ENCODE peak calls at places on chromosomes 1 and 21, in four cellular contexts. One of them, this sample, is unnamed.
A peak's percentile ranks its signal among the peaks of the same experiment; 100 is the strongest.

GRCh38 chr1:157154940-157155514 is 16.8 kb upstream of the ETV3 start:
- DNase-seq in neural progenitor cell: no peak
- DNase-seq in GM23248: peak; percentile 28
- DNase-seq in colonic mucosa: peak; percentile 92
- DNase-seq in this sample: no peak

GRCh38 chr1:193979219-193979618 is 792.8 kb upstream of the B3GALT2 start:
- DNase-seq in neural progenitor cell: no peak
- DNase-seq in GM23248: no peak
- DNase-seq in colonic mucosa: no peak
- DNase-seq in this sample: no peak

GRCh38 chr1:177024623-177025022 is 139.9 kb downstream of the ASTN1 start:
- DNase-seq in neural progenitor cell: no peak
- DNase-seq in GM23248: peak; percentile 2
- DNase-seq in colonic mucosa: no peak
- DNase-seq in this sample: no peak

GRCh38 chr1:154496381-154496780 is 5.6 kb upstream of the TDRD10 start:
- DNase-seq in neural progenitor cell: no peak
- DNase-seq in GM23248: no peak
- DNase-seq in colonic mucosa: no peak
- DNase-seq in this sample: no peak

GRCh38 chr1:225461533-225462428 is 33.9 kb upstream of the LBR start:
- DNase-seq in neural progenitor cell: no peak
- DNase-seq in GM23248: peak; percentile 44
- DNase-seq in colonic mucosa: no peak
- DNase-seq in this sample: no peak

GRCh38 chr1:202624088-202624780 is 86.0 kb downstream of the SYT2 start:
- DNase-seq in neural progenitor cell: no peak
- DNase-seq in GM23248: no peak
- DNase-seq in colonic mucosa: no peak
- DNase-seq in this sample: no peak

GRCh38 chr1:185112343-185112742 is 44.4 kb downstream of the TRMT1L start:
- DNase-seq in neural progenitor cell: no peak
- DNase-seq in GM23248: no peak
- DNase-seq in colonic mucosa: no peak
- DNase-seq in this sample: no peak

GRCh38 chr1:20787100-20787774 is at the start of gene HP1BP3:
- DNase-seq in neural progenitor cell: peak; percentile 83
- DNase-seq in GM23248: peak; percentile 88
- DNase-seq in colonic mucosa: peak; percentile 82
- DNase-seq in this sample: peak; percentile 85

GRCh38 chr1:107692580-107693345 is 272.2 kb downstream of the VAV3 start:
- DNase-seq in neural progenitor cell: no peak
- DNase-seq in GM23248: no peak
- DNase-seq in colonic mucosa: no peak
- DNase-seq in this sample: no peak

GRCh38 chr1:111600886-111601386 is 18.7 kb upstream of the RAP1A start:
- DNase-seq in neural progenitor cell: no peak
- DNase-seq in GM23248: no peak
- DNase-seq in colonic mucosa: no peak
- DNase-seq in this sample: no peak

GRCh38 chr1:65813956-65814355 is 21.3 kb downstream of the PDE4B start:
- DNase-seq in neural progenitor cell: no peak
- DNase-seq in GM23248: peak; percentile 65
- DNase-seq in colonic mucosa: no peak
- DNase-seq in this sample: no peak

GRCh38 chr1:92404661-92405060 is 82.1 kb downstream of the GFI1 start:
- DNase-seq in neural progenitor cell: no peak
- DNase-seq in GM23248: peak; percentile 19
- DNase-seq in colonic mucosa: no peak
- DNase-seq in this sample: no peak

GRCh38 chr1:220367833-220368232 is 95.6 kb upstream of the RAB3GAP2 start:
- DNase-seq in neural progenitor cell: no peak
- DNase-seq in GM23248: peak; percentile 28
- DNase-seq in colonic mucosa: no peak
- DNase-seq in this sample: no peak

GRCh38 chr1:66549017-66549416 is 15.1 kb downstream of the SGIP1 start:
- DNase-seq in neural progenitor cell: no peak
- DNase-seq in GM23248: no peak
- DNase-seq in colonic mucosa: no peak
- DNase-seq in this sample: peak; percentile 75

GRCh38 chr21:33481314-33481943 is 1.7 kb upstream of the TMEM50B start:
- DNase-seq in neural progenitor cell: no peak
- DNase-seq in GM23248: peak; percentile 16
- DNase-seq in colonic mucosa: no peak
- DNase-seq in this sample: no peak

GRCh38 chr1:81509619-81510018 is 291.1 kb upstream of the ADGRL2 start:
- DNase-seq in neural progenitor cell: peak; percentile 76
- DNase-seq in GM23248: no peak
- DNase-seq in colonic mucosa: no peak
- DNase-seq in this sample: no peak

GRCh38 chr1:1202831-1203560 is 3.4 kb downstream of the TNFRSF18 start:
- DNase-seq in neural progenitor cell: no peak
- DNase-seq in GM23248: no peak
- DNase-seq in colonic mucosa: no peak
- DNase-seq in this sample: no peak

GRCh38 chr1:100585774-100586173 is 47.8 kb downstream of the GPR88 start:
- DNase-seq in neural progenitor cell: no peak
- DNase-seq in GM23248: peak; percentile 84
- DNase-seq in colonic mucosa: no peak
- DNase-seq in this sample: no peak

GRCh38 chr1:156083800-156084790 is 1.8 kb upstream of the MEX3A start:
- DNase-seq in neural progenitor cell: peak; percentile 39
- DNase-seq in GM23248: peak; percentile 9
- DNase-seq in colonic mucosa: no peak
- DNase-seq in this sample: no peak

GRCh38 chr1:44220001-44220751 is 6.9 kb downstream of the DMAP1 start:
- DNase-seq in neural progenitor cell: no peak
- DNase-seq in GM23248: peak; percentile 85
- DNase-seq in colonic mucosa: no peak
- DNase-seq in this sample: no peak

GRCh38 chr1:62230724-62231123 is 36.1 kb downstream of the L1TD1 start:
- DNase-seq in neural progenitor cell: no peak
- DNase-seq in GM23248: peak; percentile 95
- DNase-seq in colonic mucosa: no peak
- DNase-seq in this sample: no peak

GRCh38 chr1:204304067-204304466 is 55.7 kb downstream of the PLEKHA6 start:
- DNase-seq in neural progenitor cell: peak; percentile 68
- DNase-seq in GM23248: no peak
- DNase-seq in colonic mucosa: no peak
- DNase-seq in this sample: no peak

GRCh38 chr1:47262787-47263413 is 30.9 kb upstream of the TAL1 start:
- DNase-seq in neural progenitor cell: peak; percentile 56
- DNase-seq in GM23248: peak; percentile 73
- DNase-seq in colonic mucosa: peak; percentile 60
- DNase-seq in this sample: peak; percentile 59

GRCh38 chr1:167503626-167504458 is 14.5 kb downstream of the CD247 start:
- DNase-seq in neural progenitor cell: no peak
- DNase-seq in GM23248: no peak
- DNase-seq in colonic mucosa: no peak
- DNase-seq in this sample: no peak

GRCh38 chr1:172449012-172449584 is 5.2 kb upstream of the PIGC start:
- DNase-seq in neural progenitor cell: no peak
- DNase-seq in GM23248: peak; percentile 23
- DNase-seq in colonic mucosa: no peak
- DNase-seq in this sample: no peak

DNA sequence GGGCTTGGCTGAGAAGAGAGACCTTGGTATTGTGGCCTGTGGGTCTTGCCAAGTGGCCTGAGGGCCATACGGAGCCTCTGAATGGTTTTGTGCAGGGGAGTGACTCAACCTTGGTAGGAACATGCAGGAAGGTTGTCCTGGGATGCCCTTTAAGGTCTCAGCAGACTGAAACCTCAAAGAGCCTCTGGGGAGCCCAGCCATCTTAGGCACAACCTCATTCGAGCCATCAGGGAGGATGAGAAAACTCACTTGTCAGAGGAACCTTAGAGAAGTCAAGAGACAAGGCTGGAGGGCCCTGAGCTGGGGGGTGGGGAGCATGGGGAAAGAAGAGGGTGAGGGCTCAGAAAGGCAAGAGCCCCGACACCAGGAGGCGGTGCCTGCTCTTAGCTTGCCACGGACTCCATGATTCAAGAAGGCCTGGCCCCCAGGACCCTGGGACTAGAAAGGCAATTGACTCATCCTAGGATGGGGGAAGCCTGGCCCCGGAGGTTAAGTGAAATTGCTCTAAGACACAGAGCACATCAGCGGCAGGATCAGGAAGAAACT is 13.0 kb downstream of the IFI6 start:
- DNase-seq in neural progenitor cell: peak; percentile 18
- DNase-seq in GM23248: peak; percentile 97
- DNase-seq in colonic mucosa: no peak
- DNase-seq in this sample: no peak
- H3K4me3 ChIP-seq in neural progenitor cell: peak overlapping the region; percentile 47
- H3K4me3 ChIP-seq in GM23248: peak overlapping the region; percentile 64
- H3K4me3 ChIP-seq in colonic mucosa: no peak overlapping the region
- H3K4me3 ChIP-seq in this sample: peak overlapping the region; percentile 46

DNA sequence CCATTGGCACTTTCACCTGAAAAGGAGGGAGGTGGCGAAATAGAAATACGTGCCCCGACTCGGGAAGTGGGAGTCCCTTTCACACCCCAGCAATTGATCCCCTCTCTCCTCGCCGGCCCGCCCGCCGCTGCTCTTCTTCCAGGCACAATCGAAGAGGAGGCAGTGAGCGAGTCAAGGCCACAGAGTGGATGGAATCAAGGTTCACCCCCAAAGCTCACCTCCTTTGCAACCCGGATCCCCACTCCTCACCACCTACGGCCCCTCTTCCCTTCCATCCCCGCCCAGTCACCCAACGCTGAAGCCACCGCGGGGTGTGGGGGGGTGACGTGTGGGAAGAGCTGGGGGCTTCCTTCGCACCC is 771 bp downstream of the PLPPR5 start:
- DNase-seq in neural progenitor cell: peak; percentile 28
- DNase-seq in GM23248: no peak
- DNase-seq in colonic mucosa: no peak
- DNase-seq in this sample: no peak
- H3K4me3 ChIP-seq in neural progenitor cell: peak overlapping the region; percentile 68
- H3K4me3 ChIP-seq in GM23248: peak overlapping the region; percentile 70
- H3K4me3 ChIP-seq in colonic mucosa: no peak overlapping the region
- H3K4me3 ChIP-seq in this sample: peak overlapping the region; percentile 36

GRCh38 chr1:33181906-33182305 is at the start of gene TRIM62:
- DNase-seq in neural progenitor cell: peak; percentile 93
- DNase-seq in GM23248: peak; percentile 91
- DNase-seq in colonic mucosa: peak; percentile 89
- DNase-seq in this sample: peak; percentile 89
- H3K4me3 ChIP-seq in neural progenitor cell: peak within 1 kb of the TSS; percentile 76
- H3K4me3 ChIP-seq in GM23248: peak within 1 kb of the TSS; percentile 75
- H3K4me3 ChIP-seq in colonic mucosa: peak within 1 kb of the TSS; percentile 85
- H3K4me3 ChIP-seq in this sample: peak within 1 kb of the TSS; percentile 56

GRCh38 chr1:16617101-16617727 is 3.9 kb upstream of the NBPF1 start:
- DNase-seq in neural progenitor cell: peak; percentile 83
- DNase-seq in GM23248: no peak
- DNase-seq in colonic mucosa: peak; percentile 31
- DNase-seq in this sample: no peak

GRCh38 chr1:16613185-16614147 is at the start of gene NBPF1:
- DNase-seq in neural progenitor cell: peak; percentile 100
- DNase-seq in GM23248: peak; percentile 100
- DNase-seq in colonic mucosa: peak; percentile 100
- DNase-seq in this sample: peak; percentile 100

GRCh38 chr1:16615253-16616252 is 2.2 kb upstream of the NBPF1 start:
- DNase-seq in neural progenitor cell: no peak
- DNase-seq in GM23248: no peak
- DNase-seq in colonic mucosa: peak; percentile 36
- DNase-seq in this sample: no peak

GRCh38 chr1:16612332-16613172 is 812 bp downstream of the NBPF1 start:
- DNase-seq in neural progenitor cell: peak; percentile 88
- DNase-seq in GM23248: peak; percentile 98
- DNase-seq in colonic mucosa: peak; percentile 85
- DNase-seq in this sample: peak; percentile 86

DNA sequence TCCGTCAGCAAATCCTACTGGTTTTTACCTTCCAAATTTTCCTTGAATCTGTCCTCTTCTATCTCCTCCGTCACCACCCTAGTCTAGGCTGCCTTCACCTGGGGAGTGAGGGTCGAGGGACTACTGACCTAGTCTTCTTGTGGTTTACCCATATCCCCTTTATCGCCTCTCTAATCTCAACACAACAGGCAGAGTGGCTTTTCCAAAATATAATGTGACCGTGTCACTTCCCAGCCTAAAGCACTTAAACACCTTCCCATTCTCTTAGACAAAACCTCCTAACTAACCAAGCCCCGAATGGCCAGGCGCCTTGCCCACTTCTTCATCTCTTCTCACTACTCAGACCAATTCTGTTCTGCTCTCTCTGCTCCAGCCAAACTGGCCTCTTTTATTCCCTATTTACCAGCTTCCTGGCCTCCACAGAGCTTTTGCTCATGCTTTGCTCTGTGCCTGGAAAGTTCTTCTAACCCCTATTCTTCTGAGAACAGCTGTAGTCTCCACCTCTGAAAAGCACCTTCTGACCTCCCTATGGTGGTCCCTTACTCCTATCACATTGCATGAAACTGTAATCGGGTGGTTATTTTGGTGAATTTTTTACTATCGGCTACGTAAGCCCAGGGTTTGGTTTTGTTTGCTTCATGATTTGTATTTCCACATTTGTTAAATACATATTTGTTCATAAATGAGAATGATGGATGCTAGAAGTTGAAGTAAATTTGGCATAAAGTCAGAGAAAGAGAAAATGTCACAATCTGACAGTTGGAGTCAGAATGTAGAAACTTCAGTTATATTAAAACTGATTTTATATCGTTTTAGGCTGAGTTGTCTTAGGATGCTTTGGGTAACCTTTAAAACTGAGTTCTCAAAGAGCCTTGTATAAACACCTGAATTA is 1.2 kb upstream of the NBPF1 start:
- DNase-seq in neural progenitor cell: peak; percentile 55
- DNase-seq in GM23248: no peak
- DNase-seq in colonic mucosa: peak; percentile 42
- DNase-seq in this sample: no peak
- H3K4me3 ChIP-seq in neural progenitor cell: no peak overlapping the region
- H3K4me3 ChIP-seq in GM23248: no peak overlapping the region
- H3K4me3 ChIP-seq in colonic mucosa: no peak overlapping the region
- H3K4me3 ChIP-seq in this sample: no peak overlapping the region

GRCh38 chr1:243508964-243509363 is 253.1 kb downstream of the SDCCAG8 start:
- DNase-seq in neural progenitor cell: no peak
- DNase-seq in GM23248: no peak
- DNase-seq in colonic mucosa: no peak
- DNase-seq in this sample: no peak

GRCh38 chr1:243510928-243511327 is 255.1 kb downstream of the SDCCAG8 start:
- DNase-seq in neural progenitor cell: no peak
- DNase-seq in GM23248: no peak
- DNase-seq in colonic mucosa: no peak
- DNase-seq in this sample: no peak

GRCh38 chr1:243520831-243521230 is 265.0 kb downstream of the SDCCAG8 start:
- DNase-seq in neural progenitor cell: no peak
- DNase-seq in GM23248: no peak
- DNase-seq in colonic mucosa: no peak
- DNase-seq in this sample: no peak

GRCh38 chr1:243513726-243514491 is 258.1 kb downstream of the SDCCAG8 start:
- DNase-seq in neural progenitor cell: no peak
- DNase-seq in GM23248: peak; percentile 49
- DNase-seq in colonic mucosa: no peak
- DNase-seq in this sample: no peak

DNA sequence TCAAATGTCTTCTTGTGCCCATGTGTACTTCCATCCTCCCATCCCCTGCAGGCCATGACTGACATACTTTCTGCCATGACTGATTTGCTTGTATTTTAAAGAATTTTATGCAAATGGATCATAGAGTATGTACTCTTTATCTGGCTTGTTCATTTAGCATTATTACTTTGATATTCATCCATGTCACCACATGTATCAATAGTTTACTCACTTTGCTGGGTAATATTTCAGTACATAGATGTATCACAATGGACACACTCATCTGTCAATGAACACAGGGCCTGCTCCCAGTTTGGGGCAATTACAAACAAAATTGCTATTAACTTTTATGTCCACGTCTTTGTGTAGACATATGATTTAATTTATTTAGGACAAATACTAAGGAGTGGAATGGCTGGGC is 259.1 kb downstream of the SDCCAG8 start:
- DNase-seq in neural progenitor cell: no peak
- DNase-seq in GM23248: no peak
- DNase-seq in colonic mucosa: no peak
- DNase-seq in this sample: no peak
- H3K4me3 ChIP-seq in neural progenitor cell: no peak overlapping the region
- H3K4me3 ChIP-seq in GM23248: no peak overlapping the region
- H3K4me3 ChIP-seq in colonic mucosa: no peak overlapping the region
- H3K4me3 ChIP-seq in this sample: no peak overlapping the region